ENCODE peak calls at places on chromosome 6, in nine cellular contexts. V, A, E, F, M, G, T, P and X are unnamed samples.

GRCh38 chr6:33620158-33620583 is 951 bp upstream of the ITPR3 start:
- DNase-seq in V (no peak), E (peak), P (no peak), A (no peak), F (no peak), M (no peak), T (no peak), G (no peak), X (peak)

GRCh38 chr6:24205020-24205492 is 79.0 kb downstream of the NRSN1 start:
- DNase-seq in M (no peak), A (peak), P (peak), V (peak), T (peak), F (no peak), G (peak), E (peak), X (peak)

GRCh38 chr6:132300323-132300949 is 100.8 kb downstream of the MOXD1 start:
- DNase-seq in E (no peak), V (peak), P (peak), F (no peak), M (no peak), T (peak), A (peak), G (peak), X (peak)

GRCh38 chr6:148869589-148869988 is 122.8 kb downstream of the UST start:
- DNase-seq in F (no peak), T (peak), E (no peak), P (no peak), G (peak), V (peak), M (no peak), A (peak), X (no peak)

GRCh38 chr6:46993846-46994245 is 48.3 kb downstream of the ADGRF1 start:
- DNase-seq in V (peak), G (peak), M (no peak), E (no peak), T (peak), P (no peak), A (peak), F (no peak), X (no peak)

GRCh38 chr6:53664623-53665022 is 933 bp downstream of the KLHL31 start:
- DNase-seq in G (no peak), P (peak), A (no peak), E (no peak), M (no peak), F (no peak), V (no peak), T (no peak), X (no peak)

GRCh38 chr6:26233608-26234420 is 131.2 kb upstream of the BTN3A2 start:
- DNase-seq in V (peak), T (peak), P (peak), M (no peak), G (peak), E (no peak), F (peak), A (no peak), X (peak)

GRCh38 chr6:33082702-33083101 is 6.9 kb downstream of the HLA-DPB1 start:
- DNase-seq in T (peak), F (no peak), A (no peak), M (no peak), V (peak), P (peak), G (peak), E (no peak), X (peak)

GRCh38 chr6:126527016-126527606 is 187.2 kb downstream of the CENPW start:
- DNase-seq in V (no peak), E (no peak), P (no peak), G (no peak), A (no peak), M (no peak), T (no peak), F (no peak), X (no peak)

GRCh38 chr6:133040025-133040838 is 200.9 kb upstream of the EYA4 start:
- DNase-seq in T (peak), F (no peak), G (peak), A (no peak), P (peak), E (no peak), M (no peak), V (peak), X (no peak)

GRCh38 chr6:126661646-126662045 is 321.7 kb downstream of the CENPW start:
- DNase-seq in G (peak), P (no peak), A (no peak), V (peak), F (no peak), T (peak), M (no peak), E (no peak), X (no peak)

GRCh38 chr6:13336553-13336952 is 8.2 kb upstream of the TBC1D7 start:
- DNase-seq in V (peak), A (peak), P (peak), T (peak), E (peak), M (no peak), G (peak), F (peak), X (peak)

GRCh38 chr6:170221753-170222400 is 69.0 kb downstream of the DLL1 start:
- DNase-seq in P (no peak), V (no peak), M (peak), G (no peak), E (peak), A (no peak), F (no peak), T (no peak), X (no peak)

GRCh38 chr6:144434308-144434990 is 149.3 kb downstream of the UTRN start:
- DNase-seq in P (no peak), T (peak), E (no peak), F (no peak), A (no peak), G (peak), M (no peak), V (peak), X (no peak)

GRCh38 chr6:51598171-51598570 is 489.2 kb downstream of the PKHD1 start:
- DNase-seq in G (no peak), A (no peak), T (no peak), V (no peak), E (no peak), P (no peak), M (no peak), F (no peak), X (no peak)

GRCh38 chr6:135014353-135014832 is 40.2 kb downstream of the HBS1L start:
- DNase-seq in F (no peak), V (no peak), A (no peak), G (no peak), M (no peak), P (no peak), E (no peak), T (no peak), X (peak)

GRCh38 chr6:20243288-20243687 is 31.0 kb upstream of the MBOAT1 start:
- DNase-seq in A (no peak), V (no peak), E (no peak), F (no peak), M (no peak), G (no peak), P (no peak), T (no peak), X (no peak)

GRCh38 chr6:157272372-157272771 is 50.9 kb downstream of the TMEM242 start:
- DNase-seq in V (no peak), T (no peak), A (no peak), P (no peak), G (no peak), F (no peak), E (no peak), M (no peak), X (peak)

GRCh38 chr6:159527351-159527750 is 165.7 kb downstream of the SOD2 start:
- DNase-seq in T (no peak), G (no peak), E (no peak), M (no peak), A (no peak), V (no peak), F (no peak), P (peak), X (no peak)

GRCh38 chr6:21883929-21884328 is 290.4 kb downstream of the SOX4 start:
- DNase-seq in A (no peak), P (no peak), G (no peak), T (no peak), M (no peak), V (no peak), F (no peak), E (no peak), X (no peak)

GRCh38 chr6:139271056-139271455 is 20.7 kb downstream of the TXLNB start:
- DNase-seq in G (peak), E (no peak), V (no peak), T (peak), M (no peak), F (no peak), A (no peak), P (no peak), X (no peak)

GRCh38 chr6:135675862-135676261 is 175.6 kb upstream of the PDE7B start:
- DNase-seq in V (peak), G (no peak), E (peak), T (peak), F (no peak), M (no peak), P (peak), A (peak), X (peak)

GRCh38 chr6:41449399-41450245 is 96.6 kb upstream of the FOXP4 start:
- DNase-seq in T (no peak), A (no peak), F (no peak), E (no peak), M (peak), P (no peak), V (no peak), G (peak), X (peak)

GRCh38 chr6:41451515-41452163 is 94.5 kb upstream of the FOXP4 start:
- DNase-seq in V (peak), A (no peak), T (no peak), P (no peak), E (no peak), M (peak), G (peak), F (peak), X (no peak)

GRCh38 chr6:41452763-41453162 is 93.4 kb upstream of the FOXP4 start:
- DNase-seq in V (no peak), M (no peak), A (no peak), E (no peak), T (no peak), G (no peak), P (no peak), F (no peak), X (no peak)

GRCh38 chr6:41450581-41450980 is 95.6 kb upstream of the FOXP4 start:
- DNase-seq in E (no peak), M (no peak), T (no peak), P (no peak), G (no peak), A (no peak), V (no peak), F (no peak), X (no peak)

GRCh38 chr6:41451039-41451438 is 95.1 kb upstream of the FOXP4 start:
- DNase-seq in M (no peak), P (peak), T (peak), F (no peak), G (no peak), V (no peak), E (no peak), A (no peak), X (no peak)
- H3K4me3 ChIP-seq in M (no peak), P (no peak), T (no peak), F (no peak), G (no peak), V (no peak), E (no peak), A (no peak), X (no peak)

GRCh38 chr6:71433441-71433840 is 144.8 kb downstream of the OGFRL1 start:
- DNase-seq in A (no peak), E (no peak), G (no peak), P (no peak), F (no peak), T (no peak), V (no peak), M (no peak), X (no peak)
- H3K4me3 ChIP-seq in A (no peak), E (no peak), G (no peak), P (no peak), F (no peak), T (no peak), V (no peak), M (no peak), X (no peak)

GRCh38 chr6:3164388-3164787 is 7.0 kb upstream of the TUBB2A start:
- DNase-seq in M (no peak), G (no peak), V (no peak), P (peak), F (no peak), T (no peak), A (no peak), E (no peak), X (no peak)

GRCh38 chr6:3165631-3166534 is 8.5 kb upstream of the TUBB2A start:
- DNase-seq in E (no peak), A (no peak), M (no peak), T (no peak), P (peak), V (peak), G (peak), F (no peak), X (no peak)

GRCh38 chr6:3162565-3163247 is 5.4 kb upstream of the TUBB2A start:
- DNase-seq in M (peak), P (peak), G (peak), V (peak), E (peak), F (peak), A (no peak), T (peak), X (peak)

GRCh38 chr6:3162067-3162497 is 4.7 kb upstream of the TUBB2A start:
- DNase-seq in V (peak), G (no peak), M (no peak), E (no peak), F (no peak), T (no peak), A (no peak), P (peak), X (no peak)

GRCh38 chr6:3163248-3163594 is 5.9 kb upstream of the TUBB2A start:
- DNase-seq in M (no peak), A (no peak), P (no peak), F (no peak), E (peak), G (no peak), T (no peak), V (peak), X (no peak)
- H3K4me3 ChIP-seq in M (peak), A (peak), P (peak), F (peak), E (no peak), G (peak), T (peak), V (peak), X (peak)

GRCh38 chr6:31573239-31574105 is 1.4 kb downstream of the LTA start:
- DNase-seq in E (no peak), A (no peak), F (no peak), V (no peak), P (no peak), M (no peak), G (no peak), T (no peak), X (no peak)

GRCh38 chr6:31569861-31570536 is 2.1 kb upstream of the LTA start:
- DNase-seq in E (no peak), F (no peak), A (no peak), T (no peak), P (no peak), M (no peak), V (no peak), G (no peak), X (no peak)

GRCh38 chr6:31572041-31572911 is at the start of gene LTA:
- DNase-seq in E (no peak), F (no peak), T (no peak), P (no peak), M (no peak), G (no peak), V (no peak), A (no peak), X (no peak)

GRCh38 chr6:31567531-31568370 is 4.3 kb upstream of the LTA start:
- DNase-seq in G (no peak), A (no peak), F (no peak), V (no peak), M (no peak), E (no peak), T (no peak), P (no peak), X (no peak)

GRCh38 chr6:31568537-31568961 is 3.5 kb upstream of the LTA start:
- DNase-seq in M (no peak), V (no peak), A (no peak), F (no peak), G (no peak), P (no peak), T (no peak), E (no peak), X (no peak)
- H3K4me3 ChIP-seq in M (no peak), V (no peak), A (no peak), F (no peak), G (no peak), P (no peak), T (no peak), E (no peak), X (no peak)

GRCh38 chr6:49558233-49558632 is 7.8 kb downstream of the C6orf141 start:
- DNase-seq in T (no peak), V (no peak), F (no peak), A (no peak), E (no peak), P (no peak), G (no peak), M (no peak), X (no peak)
- H3K4me3 ChIP-seq in T (no peak), V (no peak), F (no peak), A (no peak), E (no peak), P (no peak), G (no peak), M (no peak), X (no peak)

GRCh38 chr6:129696028-129696418 is 14.0 kb downstream of the ARHGAP18 start:
- DNase-seq in M (no peak), F (no peak), G (no peak), A (no peak), P (no peak), V (no peak), E (no peak), T (no peak), X (no peak)
- H3K4me3 ChIP-seq in M (no peak), F (no peak), G (no peak), A (no peak), P (no peak), V (no peak), E (no peak), T (no peak), X (no peak)

GRCh38 chr6:35287671-35288396 is 9.8 kb upstream of the DEF6 start:
- DNase-seq in P (no peak), G (peak), M (no peak), A (no peak), T (peak), F (no peak), V (no peak), E (no peak), X (no peak)

GRCh38 chr6:35282472-35282871 is 15.1 kb upstream of the DEF6 start:
- DNase-seq in P (no peak), F (no peak), V (no peak), E (no peak), G (no peak), T (no peak), M (no peak), A (no peak), X (no peak)

GRCh38 chr6:35280903-35281302 is 16.7 kb upstream of the DEF6 start:
- DNase-seq in V (no peak), E (no peak), M (no peak), T (no peak), G (no peak), P (no peak), F (no peak), A (no peak), X (no peak)

GRCh38 chr6:35278708-35279107 is 18.9 kb upstream of the DEF6 start:
- DNase-seq in A (no peak), V (no peak), P (no peak), E (no peak), T (no peak), G (no peak), M (no peak), F (no peak), X (no peak)

DNA sequence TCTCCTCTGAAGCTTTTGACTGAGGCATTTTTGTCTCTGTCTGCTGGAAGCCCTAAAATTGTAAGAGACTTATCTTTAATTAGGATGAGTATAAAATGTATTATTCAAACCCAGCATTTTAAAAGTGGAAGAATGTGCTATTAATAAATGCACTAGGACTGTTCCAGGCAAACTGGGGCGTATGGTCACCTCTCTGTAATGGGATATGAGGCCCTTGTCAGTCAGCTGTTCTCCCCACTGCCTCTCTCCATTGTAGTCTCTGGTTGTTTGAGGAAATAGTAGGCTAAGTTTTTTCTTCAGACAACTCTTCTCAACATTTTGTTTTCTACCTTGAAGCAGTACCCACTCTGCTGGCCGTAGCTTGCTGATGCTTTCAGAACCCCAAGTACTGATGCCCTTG is 14.3 kb upstream of the DEF6 start:
- DNase-seq in M (no peak), E (no peak), G (no peak), P (no peak), V (no peak), T (no peak), F (no peak), A (no peak), X (no peak)
- H3K4me3 ChIP-seq in M (no peak), E (no peak), G (no peak), P (no peak), V (no peak), T (no peak), F (no peak), A (no peak), X (no peak)

GRCh38 chr6:16473908-16474791 is 235.8 kb downstream of the GMPR start:
- DNase-seq in G (no peak), F (no peak), E (no peak), P (no peak), V (no peak), M (no peak), A (no peak), T (no peak), X (no peak)
- H3K4me3 ChIP-seq in G (no peak), F (no peak), E (no peak), P (no peak), V (no peak), M (no peak), A (no peak), T (no peak), X (no peak)

GRCh38 chr6:87630746-87631145 is 40.8 kb downstream of the ORC3 start:
- DNase-seq in G (no peak), V (no peak), E (no peak), M (no peak), T (no peak), F (no peak), P (no peak), A (no peak), X (no peak)
- H3K4me3 ChIP-seq in G (no peak), V (no peak), E (no peak), M (no peak), T (no peak), F (no peak), P (no peak), A (no peak), X (no peak)

GRCh38 chr6:95577317-95578105 is at the start of gene MANEA:
- DNase-seq in M (peak), A (no peak), E (peak), T (peak), V (peak), F (peak), G (peak), P (peak), X (peak)
- H3K4me3 ChIP-seq in M (peak), A (peak), E (peak), T (peak), V (peak), F (peak), G (peak), P (peak), X (peak)